ENCODE peak calls at places on chromosomes 16 and 17, in nine cellular contexts. D is upper lobe of right lung, N is prostate gland, H is AG04449, Y is IMR-90, M is dorsolateral prefrontal cortex, T is HFF-Myc, G is fibroblast of lung, W is fibroblast of the aortic adventitia. L is an unnamed sample.
A peak's percentile ranks its signal among the peaks of the same experiment; 100 is the strongest.

GRCh38 chr16:82050909-82051357 is 15.9 kb downstream of the HSD17B2 start:
- DNase-seq in D (no peak), N (no peak), H (no peak), Y (no peak), M (no peak), T (no peak), G (no peak), W (no peak), L (no peak)

GRCh38 chr17:58436805-58437239 is 19.5 kb upstream of the RNF43 start:
- DNase-seq in D (no peak), N (no peak), H (no peak), Y (no peak), M (no peak), T (no peak), G (no peak), W (no peak), L (no peak)

GRCh38 chr17:225551-225950 is 44.1 kb upstream of the DOC2B start:
- DNase-seq in D (peak; percentile 51), N (no peak), H (no peak), Y (no peak), M (no peak), T (no peak), G (no peak), W (no peak), L (no peak)

GRCh38 chr17:1762906-1763829 is 1.3 kb downstream of the SERPINF1 start:
- DNase-seq in D (no peak), N (peak; percentile 57), H (no peak), Y (peak; percentile 74), M (no peak), T (peak; percentile 84), G (peak; percentile 72), W (peak; percentile 93), L (no peak)

GRCh38 chr17:42045719-42046118 is 4.7 kb downstream of the C17orf113 start:
- DNase-seq in D (no peak), N (no peak), H (no peak), Y (no peak), M (no peak), T (no peak), G (no peak), W (no peak), L (no peak)

GRCh38 chr16:68091604-68092261 is 6.6 kb downstream of the NFATC3 start:
- DNase-seq in D (no peak), N (peak; percentile 52), H (no peak), Y (peak; percentile 72), M (no peak), T (peak; percentile 75), G (peak; percentile 70), W (peak; percentile 72), L (peak; percentile 69)

GRCh38 chr17:45786349-45786748 is 2.2 kb downstream of the CRHR1 start:
- DNase-seq in D (no peak), N (no peak), H (no peak), Y (no peak), M (no peak), T (no peak), G (no peak), W (no peak), L (no peak)

GRCh38 chr17:59859444-59860025 is 33.2 kb downstream of the TUBD1 start:
- DNase-seq in D (no peak), N (no peak), H (no peak), Y (peak; percentile 78), M (no peak), T (no peak), G (peak; percentile 54), W (peak; percentile 85), L (no peak)

GRCh38 chr16:2610781-2611498 is 71.4 kb upstream of the KCTD5 start:
- DNase-seq in D (peak; percentile 46), N (no peak), H (no peak), Y (no peak), M (no peak), T (no peak), G (no peak), W (no peak), L (no peak)

GRCh38 chr16:68626557-68626956 is 18.6 kb upstream of the CDH3 start:
- DNase-seq in D (no peak), N (no peak), H (no peak), Y (no peak), M (no peak), T (no peak), G (no peak), W (no peak), L (no peak)

GRCh38 chr17:17028059-17028877 is 14.0 kb upstream of the MPRIP start:
- DNase-seq in D (peak; percentile 93), N (peak; percentile 54), H (no peak), Y (peak; percentile 35), M (no peak), T (no peak), G (peak; percentile 94), W (peak; percentile 91), L (peak; percentile 65)

GRCh38 chr16:49854227-49855203 is 1.4 kb downstream of the ZNF423 start:
- DNase-seq in D (peak; percentile 71), N (no peak), H (no peak), Y (no peak), M (no peak), T (no peak), G (peak; percentile 43), W (no peak), L (no peak)

GRCh38 chr16:11535494-11535893 is 51.2 kb downstream of the LITAF start:
- DNase-seq in D (no peak), N (peak; percentile 57), H (no peak), Y (no peak), M (no peak), T (no peak), G (no peak), W (no peak), L (no peak)

GRCh38 chr16:53561101-53561888 is 58.3 kb upstream of the AKTIP start:
- DNase-seq in D (no peak), N (no peak), H (no peak), Y (no peak), M (no peak), T (no peak), G (no peak), W (no peak), L (no peak)

GRCh38 chr17:68172461-68172954 is 75.3 kb upstream of the AMZ2 start:
- DNase-seq in D (peak; percentile 77), N (peak; percentile 68), H (no peak), Y (peak; percentile 49), M (peak; percentile 77), T (no peak), G (peak; percentile 38), W (peak; percentile 68), L (no peak)

GRCh38 chr17:64291268-64291851 is 28.3 kb upstream of the TEX2 start:
- DNase-seq in D (no peak), N (no peak), H (no peak), Y (no peak), M (no peak), T (no peak), G (no peak), W (no peak), L (no peak)

GRCh38 chr17:37743612-37743874 is 1.3 kb downstream of the HNF1B start:
- DNase-seq in D (peak; percentile 73), N (no peak), H (no peak), Y (no peak), M (no peak), T (no peak), G (no peak), W (no peak), L (no peak)

GRCh38 chr17:29585080-29585751 is 4.2 kb downstream of the GIT1 start:
- DNase-seq in D (no peak), N (no peak), H (no peak), Y (no peak), M (no peak), T (no peak), G (peak; percentile 44), W (no peak), L (no peak)
- TF ChIP-seq CTCF in D (peak; percentile 17), N (peak; percentile 24), H (peak; percentile 16), Y (peak; percentile 26), M (no peak), T (peak; percentile 32), G (no peak), W (peak; percentile 34), L (peak; percentile 36)

GRCh38 chr17:47692137-47692894 is 1.6 kb upstream of the TBKBP1 start:
- DNase-seq in D (no peak), N (no peak), H (no peak), Y (no peak), M (no peak), T (no peak), G (no peak), W (no peak), L (no peak)
- H3K4me3 ChIP-seq in D (no peak overlapping the region), N (no peak overlapping the region), H (no peak overlapping the region), Y (no peak overlapping the region), M (no peak overlapping the region), T (no peak overlapping the region), G (no peak overlapping the region), W (no peak overlapping the region), L (no peak overlapping the region)

DNA sequence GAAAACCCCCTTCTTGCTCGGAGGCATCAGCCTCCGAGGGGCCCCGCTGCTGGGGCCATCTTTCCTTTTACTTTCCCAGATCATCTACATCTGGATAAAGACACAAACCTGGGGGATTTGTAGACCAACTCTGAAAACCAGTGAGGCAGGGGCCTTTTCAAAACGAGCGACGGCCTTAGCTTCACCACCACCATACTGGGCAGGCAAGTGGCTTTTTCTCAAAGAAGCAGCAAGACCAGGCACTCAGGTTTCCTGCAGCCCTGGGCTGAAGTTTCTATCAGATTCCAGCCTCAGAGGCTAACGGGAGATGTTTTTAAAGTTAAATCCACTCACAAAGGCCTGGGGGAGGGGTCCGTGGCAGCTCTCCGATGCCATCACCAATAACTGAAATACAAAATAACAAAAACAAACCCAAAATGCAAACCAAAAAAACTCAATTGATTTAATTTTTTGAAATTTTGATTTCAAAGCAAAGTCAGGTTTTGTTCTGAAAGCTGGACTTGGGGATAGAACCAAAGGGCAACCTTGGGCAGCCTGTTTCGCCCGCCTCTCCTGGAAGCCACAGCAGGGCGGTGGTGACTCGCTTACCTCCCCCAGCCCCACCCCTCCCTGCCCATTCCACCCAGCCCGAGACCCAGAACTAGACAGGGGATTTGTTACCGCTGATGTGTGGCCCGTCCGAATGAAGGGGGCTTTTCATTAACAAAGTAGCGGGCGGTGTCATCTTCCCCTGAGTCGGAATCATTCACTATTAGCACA is 55.8 kb downstream of the SALL1 start:
- DNase-seq in D (no peak), N (no peak), H (no peak), Y (no peak), M (peak; percentile 22), T (no peak), G (no peak), W (no peak), L (no peak)
- TF ChIP-seq CTCF in D (no peak), N (no peak), H (no peak), Y (no peak), M (no peak), T (no peak), G (no peak), W (no peak), L (no peak)

DNA sequence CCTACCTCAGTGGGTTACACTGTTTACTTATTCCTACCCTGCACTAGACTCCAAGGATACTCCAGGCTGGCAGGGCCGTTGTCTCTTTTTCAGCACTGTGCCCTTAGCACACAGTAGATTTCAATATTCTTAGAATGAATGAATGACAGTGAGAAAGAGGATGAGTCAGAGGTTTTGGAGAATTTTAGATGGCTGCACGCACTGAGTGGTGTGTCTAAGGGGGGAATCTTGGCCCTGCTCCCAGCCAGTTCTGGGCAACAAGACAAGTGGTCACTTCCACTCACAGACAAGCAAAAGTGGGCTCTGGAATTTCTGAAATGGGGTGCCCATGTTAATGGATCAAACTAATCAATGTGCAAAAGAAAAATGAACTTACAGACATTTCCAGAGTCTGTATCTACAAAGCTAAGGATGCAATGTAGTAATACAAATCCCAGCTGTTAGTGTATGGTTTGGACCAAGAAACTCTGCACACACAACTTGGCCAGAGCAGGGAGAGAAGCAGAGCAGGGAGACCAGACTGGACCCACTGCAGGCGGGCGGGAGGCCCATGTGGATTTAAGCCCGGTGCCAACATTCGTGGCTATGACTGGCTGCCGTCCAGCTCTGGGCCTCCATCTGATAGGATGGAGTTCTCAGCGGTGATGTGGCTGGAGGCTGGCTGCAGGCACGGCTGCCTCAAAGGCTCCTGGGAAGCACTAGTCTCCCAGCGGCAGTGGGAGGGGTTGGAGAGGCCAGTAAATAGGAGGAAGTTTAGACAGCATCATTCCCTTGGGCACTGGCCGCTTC is 95.6 kb upstream of the CDYL2 start:
- DNase-seq in D (peak; percentile 79), N (peak; percentile 92), H (no peak), Y (peak; percentile 76), M (peak; percentile 23), T (peak; percentile 11), G (peak; percentile 92), W (peak; percentile 98), L (no peak)
- H3K4me3 ChIP-seq in D (no peak overlapping the region), N (no peak overlapping the region), H (no peak overlapping the region), Y (no peak overlapping the region), M (no peak overlapping the region), T (no peak overlapping the region), G (no peak overlapping the region), W (peak overlapping the region; percentile 45), L (no peak overlapping the region)